ENCODE peak calls at places on chromosome 2, in five cellular contexts. C is dorsolateral prefrontal cortex, H is upper lobe of right lung, A is AG04450, W is fibroblast of lung. U is an unnamed sample.

GRCh38 chr2:144560254-144560653 is 40.3 kb upstream of the ZEB2 start:
- DNase-seq in C (no peak), H (no peak), A (no peak), W (no peak), U (no peak)

GRCh38 chr2:207682557-207682956 is 28.9 kb upstream of the CCNYL1 start:
- DNase-seq in C (no peak), H (no peak), A (no peak), W (no peak), U (no peak)

GRCh38 chr2:64797881-64798590 is 144.3 kb upstream of the SERTAD2 start:
- DNase-seq in C (no peak), H (no peak), A (peak; percentile 41), W (peak; percentile 62), U (no peak)

GRCh38 chr2:85511008-85511895 is 27.7 kb upstream of the MAT2A start:
- DNase-seq in C (no peak), H (no peak), A (no peak), W (peak; percentile 41), U (no peak)

GRCh38 chr2:111705711-111706323 is 178.2 kb downstream of the ANAPC1 start:
- DNase-seq in C (no peak), H (no peak), A (peak; percentile 88), W (peak; percentile 97), U (no peak)

GRCh38 chr2:8413589-8414135 is 268.2 kb upstream of the ID2 start:
- DNase-seq in C (no peak), H (no peak), A (no peak), W (no peak), U (no peak)

GRCh38 chr2:241180495-241180894 is 8.0 kb upstream of the ANO7 start:
- DNase-seq in C (no peak), H (no peak), A (no peak), W (no peak), U (no peak)

GRCh38 chr2:218570850-218571249 is 2.2 kb downstream of the CNOT9 start:
- DNase-seq in C (no peak), H (no peak), A (no peak), W (peak; percentile 33), U (no peak)

GRCh38 chr2:32430804-32431203 is 74.0 kb downstream of the BIRC6 start:
- DNase-seq in C (no peak), H (no peak), A (no peak), W (no peak), U (no peak)

GRCh38 chr2:218501665-218502064 is 66.5 kb downstream of the USP37 start:
- DNase-seq in C (no peak), H (no peak), A (peak; percentile 23), W (peak; percentile 59), U (no peak)

GRCh38 chr2:119983108-119983507 is 29.8 kb upstream of the EPB41L5 start:
- DNase-seq in C (no peak), H (no peak), A (no peak), W (no peak), U (no peak)

GRCh38 chr2:38876407-38876806 is 631 bp downstream of the MORN2 start:
- DNase-seq in C (no peak), H (no peak), A (no peak), W (no peak), U (no peak)

GRCh38 chr2:148814853-148815419 is 60.1 kb upstream of the KIF5C start:
- DNase-seq in C (no peak), H (no peak), A (no peak), W (peak; percentile 17), U (no peak)

GRCh38 chr2:102410952-102411351 is 12.0 kb upstream of the IL18RAP start:
- DNase-seq in C (no peak), H (no peak), A (no peak), W (no peak), U (no peak)

GRCh38 chr2:236632295-236633218 is 62.9 kb downstream of the ACKR3 start:
- DNase-seq in C (no peak), H (peak; percentile 40), A (no peak), W (no peak), U (no peak)

GRCh38 chr2:230416061-230416721 is at the start of gene SP100:
- DNase-seq in C (no peak), H (peak; percentile 87), A (peak; percentile 45), W (peak; percentile 86), U (peak; percentile 95)

GRCh38 chr2:112836695-112837117 is at the start of gene IL1B:
- DNase-seq in C (no peak), H (no peak), A (peak; percentile 23), W (peak; percentile 46), U (no peak)

GRCh38 chr2:64204006-64204632 is 59.9 kb upstream of the PELI1 start:
- DNase-seq in C (no peak), H (peak; percentile 66), A (no peak), W (peak; percentile 36), U (peak; percentile 85)

GRCh38 chr2:150013011-150013410 is 425.4 kb upstream of the MMADHC start:
- DNase-seq in C (no peak), H (no peak), A (no peak), W (peak; percentile 63), U (no peak)

DNA sequence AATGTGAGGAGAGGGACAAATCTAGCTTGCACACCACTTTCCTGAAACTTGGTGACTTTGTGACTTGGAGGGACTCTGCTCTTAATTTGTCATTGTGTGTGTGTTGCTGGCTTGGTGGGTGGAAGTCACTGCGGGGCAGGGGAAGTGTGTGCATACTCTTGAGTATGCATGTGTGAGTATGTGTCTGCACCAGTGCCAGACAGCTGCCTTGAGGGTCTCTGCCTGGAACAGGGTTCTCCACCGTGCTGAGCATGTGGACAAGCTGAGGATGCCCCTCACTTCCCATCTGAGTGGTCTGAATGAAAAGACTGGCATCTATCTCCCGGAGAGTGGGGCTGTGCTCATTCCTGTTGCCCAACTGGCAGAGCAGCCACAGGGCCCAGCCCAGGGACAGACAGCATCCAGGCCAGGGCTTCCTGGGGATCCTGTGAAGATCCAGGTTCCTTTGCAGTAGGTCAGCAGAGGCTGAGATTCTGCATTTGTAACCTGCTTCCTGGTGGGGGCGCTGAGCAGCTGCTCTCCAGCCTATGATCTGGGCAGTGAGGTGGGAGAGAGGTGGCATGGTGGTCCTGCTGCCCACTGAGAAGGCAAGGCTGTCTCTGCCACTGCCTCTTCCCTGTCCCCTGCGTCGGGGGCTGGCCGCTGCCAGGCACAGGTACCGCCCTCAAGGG is 138.9 kb upstream of the HAAO start:
- DNase-seq in C (no peak), H (peak; percentile 29), A (no peak), W (no peak), U (no peak)
- TF ChIP-seq CTCF in C (no peak), H (no peak), A (peak; percentile 37), W (peak; percentile 25), U (no peak)

DNA sequence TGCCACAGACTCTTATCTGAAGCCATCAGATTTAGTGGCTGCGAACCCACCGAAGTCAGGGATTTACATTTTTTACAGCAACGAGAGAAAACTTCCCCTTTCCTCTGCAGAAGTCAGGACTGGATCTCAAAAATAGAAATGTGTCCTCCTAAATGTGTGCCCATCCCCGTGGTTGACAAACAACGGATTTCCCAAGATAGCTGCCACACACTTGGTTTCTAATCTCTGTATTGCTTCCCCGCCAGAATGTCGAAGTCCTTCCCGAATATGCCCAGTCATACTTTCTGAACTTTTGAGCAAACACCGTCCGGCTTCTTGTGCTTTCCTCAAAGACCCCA is 847 bp upstream of the ADAM23 start:
- DNase-seq in C (no peak), H (no peak), A (no peak), W (no peak), U (no peak)
- H3K4me3 ChIP-seq in C (peak overlapping the region; percentile 58), H (no peak overlapping the region), A (peak overlapping the region; percentile 62), W (peak overlapping the region; percentile 63), U (no peak overlapping the region)

GRCh38 chr2:47690132-47690531 is 92.8 kb upstream of the MSH6 start:
- DNase-seq in C (no peak), H (no peak), A (no peak), W (no peak), U (no peak)

GRCh38 chr2:47688561-47688960 is 94.4 kb upstream of the MSH6 start:
- DNase-seq in C (no peak), H (no peak), A (no peak), W (no peak), U (no peak)

GRCh38 chr2:47682231-47682749 is 100.7 kb upstream of the MSH6 start:
- DNase-seq in C (no peak), H (no peak), A (no peak), W (no peak), U (no peak)

GRCh38 chr2:47687856-47688255 is 95.1 kb upstream of the MSH6 start:
- DNase-seq in C (no peak), H (no peak), A (no peak), W (no peak), U (no peak)

GRCh38 chr2:47686018-47686417 is 96.9 kb upstream of the MSH6 start:
- DNase-seq in C (no peak), H (no peak), A (no peak), W (no peak), U (no peak)
- TF ChIP-seq CTCF in C (no peak), H (no peak), A (no peak), W (no peak), U (no peak)

DNA sequence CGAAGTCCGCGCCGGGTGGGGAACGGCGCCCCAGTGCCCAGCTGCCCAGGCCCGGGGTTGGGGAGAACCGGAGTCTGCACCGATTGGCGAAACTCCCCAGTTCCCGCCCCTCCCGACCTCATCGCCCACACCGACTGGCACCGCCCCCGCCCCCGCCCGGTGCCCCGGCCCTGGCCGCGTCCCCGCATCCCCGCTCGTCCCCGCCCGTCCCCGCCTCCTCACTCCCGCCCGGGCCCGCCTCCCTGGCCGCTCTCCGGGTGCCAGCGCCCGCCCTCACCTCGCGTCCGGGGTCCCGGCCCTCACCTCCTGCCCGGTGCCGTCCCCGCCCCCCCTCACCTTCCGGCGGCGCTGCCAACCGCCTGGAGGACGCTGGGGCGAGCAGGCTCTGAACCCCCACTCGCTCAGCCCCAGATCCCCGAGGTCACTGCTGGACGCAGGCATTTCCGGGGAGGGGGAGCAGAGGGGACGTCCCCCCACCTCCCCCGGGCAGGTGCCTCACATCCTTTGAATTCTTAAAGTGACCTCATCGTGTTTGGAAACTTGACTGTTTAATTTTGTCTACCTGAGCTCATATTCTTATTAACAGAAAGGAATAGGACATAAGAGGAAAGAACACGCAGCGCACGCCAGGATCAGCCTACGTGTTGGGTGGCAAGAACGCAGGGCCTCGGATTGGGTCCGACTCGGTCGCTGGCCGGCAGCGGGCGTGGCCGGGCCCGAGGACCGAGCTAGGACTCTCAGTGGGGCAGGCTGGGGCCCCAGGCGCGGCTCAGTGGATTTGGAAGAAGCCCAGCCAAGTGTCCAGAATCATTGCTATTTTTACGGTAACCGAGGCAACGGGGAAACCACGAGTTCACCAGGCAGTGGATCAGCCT is at the start of gene FAM110C:
- DNase-seq in C (peak; percentile 42), H (peak; percentile 93), A (no peak), W (peak; percentile 22), U (peak; percentile 80)
- H3K4me3 ChIP-seq in C (peak within 1 kb of the TSS; percentile 48), H (peak within 1 kb of the TSS; percentile 63), A (no peak within 1 kb of the TSS), W (no peak within 1 kb of the TSS), U (peak within 1 kb of the TSS; percentile 55)

GRCh38 chr2:222797308-222797707 is 63.5 kb upstream of the ACSL3 start:
- DNase-seq in C (no peak), H (no peak), A (no peak), W (peak; percentile 51), U (no peak)
- TF ChIP-seq CTCF in C (peak; percentile 59), H (peak; percentile 50), A (peak; percentile 63), W (peak; percentile 55), U (no peak)